ENCODE peak calls at places on chromosomes 1 and 21, in nine cellular contexts. One of them, this sample, is unnamed.

GRCh38 chr1:232868793-232869491 is 63.7 kb downstream of the MAP10 start:
- DNase-seq in upper lobe of right lung: no peak
- DNase-seq in fibroblast of pulmonary artery: peak
- DNase-seq in heart right ventricle: no peak
- DNase-seq in HFF-Myc: peak
- DNase-seq in AG10803: peak
- DNase-seq in brain microvascular endothelial cell: peak
- DNase-seq in CD8-positive, alpha-beta T cell: no peak
- DNase-seq in adrenal gland: peak
- DNase-seq in this sample: peak

GRCh38 chr1:28437260-28437923 is 67.9 kb downstream of the PHACTR4 start:
- DNase-seq in upper lobe of right lung: no peak
- DNase-seq in fibroblast of pulmonary artery: peak
- DNase-seq in heart right ventricle: no peak
- DNase-seq in HFF-Myc: peak
- DNase-seq in AG10803: peak
- DNase-seq in brain microvascular endothelial cell: peak
- DNase-seq in CD8-positive, alpha-beta T cell: no peak
- DNase-seq in adrenal gland: peak
- DNase-seq in this sample: peak

GRCh38 chr1:160755864-160756616 is 17.0 kb downstream of the SLAMF7 start:
- DNase-seq in upper lobe of right lung: no peak
- DNase-seq in fibroblast of pulmonary artery: no peak
- DNase-seq in heart right ventricle: no peak
- DNase-seq in HFF-Myc: no peak
- DNase-seq in AG10803: no peak
- DNase-seq in brain microvascular endothelial cell: no peak
- DNase-seq in CD8-positive, alpha-beta T cell: no peak
- DNase-seq in adrenal gland: no peak
- DNase-seq in this sample: no peak

GRCh38 chr1:78619446-78619802 is 824 bp upstream of the IFI44L start:
- DNase-seq in upper lobe of right lung: no peak
- DNase-seq in fibroblast of pulmonary artery: no peak
- DNase-seq in heart right ventricle: no peak
- DNase-seq in HFF-Myc: no peak
- DNase-seq in AG10803: peak
- DNase-seq in brain microvascular endothelial cell: peak
- DNase-seq in CD8-positive, alpha-beta T cell: no peak
- DNase-seq in adrenal gland: no peak
- DNase-seq in this sample: no peak

GRCh38 chr1:8078176-8078671 is 52.1 kb upstream of the ERRFI1 start:
- DNase-seq in upper lobe of right lung: no peak
- DNase-seq in fibroblast of pulmonary artery: peak
- DNase-seq in heart right ventricle: no peak
- DNase-seq in HFF-Myc: no peak
- DNase-seq in AG10803: peak
- DNase-seq in brain microvascular endothelial cell: peak
- DNase-seq in CD8-positive, alpha-beta T cell: no peak
- DNase-seq in adrenal gland: peak
- DNase-seq in this sample: no peak

GRCh38 chr1:15883326-15883725 is 35.8 kb downstream of the SPEN start:
- DNase-seq in upper lobe of right lung: no peak
- DNase-seq in fibroblast of pulmonary artery: no peak
- DNase-seq in heart right ventricle: no peak
- DNase-seq in HFF-Myc: no peak
- DNase-seq in AG10803: peak
- DNase-seq in brain microvascular endothelial cell: no peak
- DNase-seq in CD8-positive, alpha-beta T cell: no peak
- DNase-seq in adrenal gland: no peak
- DNase-seq in this sample: no peak

GRCh38 chr1:109050228-109050995 is 8.5 kb upstream of the WDR47 start:
- DNase-seq in upper lobe of right lung: no peak
- DNase-seq in fibroblast of pulmonary artery: no peak
- DNase-seq in heart right ventricle: no peak
- DNase-seq in HFF-Myc: no peak
- DNase-seq in AG10803: no peak
- DNase-seq in brain microvascular endothelial cell: no peak
- DNase-seq in CD8-positive, alpha-beta T cell: no peak
- DNase-seq in adrenal gland: no peak
- DNase-seq in this sample: no peak

GRCh38 chr1:165109013-165109412 is 247.5 kb downstream of the LMX1A start:
- DNase-seq in upper lobe of right lung: no peak
- DNase-seq in fibroblast of pulmonary artery: no peak
- DNase-seq in heart right ventricle: no peak
- DNase-seq in HFF-Myc: no peak
- DNase-seq in AG10803: no peak
- DNase-seq in brain microvascular endothelial cell: no peak
- DNase-seq in CD8-positive, alpha-beta T cell: no peak
- DNase-seq in adrenal gland: no peak
- DNase-seq in this sample: no peak

GRCh38 chr1:92698932-92699331 is 86.0 kb downstream of the EVI5 start:
- DNase-seq in upper lobe of right lung: no peak
- DNase-seq in fibroblast of pulmonary artery: no peak
- DNase-seq in heart right ventricle: no peak
- DNase-seq in HFF-Myc: no peak
- DNase-seq in AG10803: no peak
- DNase-seq in brain microvascular endothelial cell: no peak
- DNase-seq in CD8-positive, alpha-beta T cell: no peak
- DNase-seq in adrenal gland: no peak
- DNase-seq in this sample: no peak

GRCh38 chr1:151905070-151905442 is 4.3 kb downstream of the THEM4 start:
- DNase-seq in upper lobe of right lung: no peak
- DNase-seq in fibroblast of pulmonary artery: peak
- DNase-seq in heart right ventricle: peak
- DNase-seq in HFF-Myc: no peak
- DNase-seq in AG10803: no peak
- DNase-seq in brain microvascular endothelial cell: peak
- DNase-seq in CD8-positive, alpha-beta T cell: peak
- DNase-seq in adrenal gland: no peak
- DNase-seq in this sample: no peak

GRCh38 chr1:80392529-80392928 is 1386.0 kb upstream of the ADGRL4 start:
- DNase-seq in upper lobe of right lung: no peak
- DNase-seq in fibroblast of pulmonary artery: peak
- DNase-seq in heart right ventricle: no peak
- DNase-seq in HFF-Myc: no peak
- DNase-seq in AG10803: no peak
- DNase-seq in brain microvascular endothelial cell: peak
- DNase-seq in CD8-positive, alpha-beta T cell: no peak
- DNase-seq in adrenal gland: no peak
- DNase-seq in this sample: no peak

GRCh38 chr1:75722966-75723365 is 1.5 kb upstream of the ACADM start:
- DNase-seq in upper lobe of right lung: no peak
- DNase-seq in fibroblast of pulmonary artery: no peak
- DNase-seq in heart right ventricle: no peak
- DNase-seq in HFF-Myc: no peak
- DNase-seq in AG10803: no peak
- DNase-seq in brain microvascular endothelial cell: no peak
- DNase-seq in CD8-positive, alpha-beta T cell: no peak
- DNase-seq in adrenal gland: no peak
- DNase-seq in this sample: no peak

GRCh38 chr1:17258116-17258757 is 9.3 kb downstream of the PADI3 start:
- DNase-seq in upper lobe of right lung: no peak
- DNase-seq in fibroblast of pulmonary artery: no peak
- DNase-seq in heart right ventricle: no peak
- DNase-seq in HFF-Myc: peak
- DNase-seq in AG10803: peak
- DNase-seq in brain microvascular endothelial cell: no peak
- DNase-seq in CD8-positive, alpha-beta T cell: no peak
- DNase-seq in adrenal gland: no peak
- DNase-seq in this sample: no peak

GRCh38 chr21:33069994-33070811 is at the start of gene OLIG1:
- DNase-seq in upper lobe of right lung: peak
- DNase-seq in fibroblast of pulmonary artery: peak
- DNase-seq in heart right ventricle: peak
- DNase-seq in HFF-Myc: no peak
- DNase-seq in AG10803: peak
- DNase-seq in brain microvascular endothelial cell: no peak
- DNase-seq in CD8-positive, alpha-beta T cell: no peak
- DNase-seq in adrenal gland: no peak
- DNase-seq in this sample: no peak

GRCh38 chr1:203006948-203007871 is at the start of gene TMEM183A:
- DNase-seq in upper lobe of right lung: peak
- DNase-seq in fibroblast of pulmonary artery: peak
- DNase-seq in heart right ventricle: peak
- DNase-seq in HFF-Myc: peak
- DNase-seq in AG10803: peak
- DNase-seq in brain microvascular endothelial cell: peak
- DNase-seq in CD8-positive, alpha-beta T cell: peak
- DNase-seq in adrenal gland: peak
- DNase-seq in this sample: peak
- H3K4me3 ChIP-seq in upper lobe of right lung: peak
- H3K4me3 ChIP-seq in fibroblast of pulmonary artery: peak
- H3K4me3 ChIP-seq in heart right ventricle: peak
- H3K4me3 ChIP-seq in HFF-Myc: peak
- H3K4me3 ChIP-seq in AG10803: peak
- H3K4me3 ChIP-seq in brain microvascular endothelial cell: peak
- H3K4me3 ChIP-seq in CD8-positive, alpha-beta T cell: peak
- H3K4me3 ChIP-seq in adrenal gland: peak
- H3K4me3 ChIP-seq in this sample: peak

GRCh38 chr21:17901458-17902092 is 82.4 kb upstream of the C21orf91 start:
- DNase-seq in upper lobe of right lung: no peak
- DNase-seq in fibroblast of pulmonary artery: no peak
- DNase-seq in heart right ventricle: no peak
- DNase-seq in HFF-Myc: no peak
- DNase-seq in AG10803: peak
- DNase-seq in brain microvascular endothelial cell: no peak
- DNase-seq in CD8-positive, alpha-beta T cell: no peak
- DNase-seq in adrenal gland: no peak
- DNase-seq in this sample: no peak

GRCh38 chr21:17903929-17904639 is 84.9 kb upstream of the C21orf91 start:
- DNase-seq in upper lobe of right lung: no peak
- DNase-seq in fibroblast of pulmonary artery: no peak
- DNase-seq in heart right ventricle: no peak
- DNase-seq in HFF-Myc: no peak
- DNase-seq in AG10803: peak
- DNase-seq in brain microvascular endothelial cell: no peak
- DNase-seq in CD8-positive, alpha-beta T cell: no peak
- DNase-seq in adrenal gland: no peak
- DNase-seq in this sample: no peak

GRCh38 chr21:17900281-17900989 is 81.3 kb upstream of the C21orf91 start:
- DNase-seq in upper lobe of right lung: no peak
- DNase-seq in fibroblast of pulmonary artery: no peak
- DNase-seq in heart right ventricle: peak
- DNase-seq in HFF-Myc: no peak
- DNase-seq in AG10803: no peak
- DNase-seq in brain microvascular endothelial cell: no peak
- DNase-seq in CD8-positive, alpha-beta T cell: no peak
- DNase-seq in adrenal gland: no peak
- DNase-seq in this sample: no peak

GRCh38 chr21:17900990-17901385 is 81.8 kb upstream of the C21orf91 start:
- DNase-seq in upper lobe of right lung: no peak
- DNase-seq in fibroblast of pulmonary artery: no peak
- DNase-seq in heart right ventricle: peak
- DNase-seq in HFF-Myc: no peak
- DNase-seq in AG10803: no peak
- DNase-seq in brain microvascular endothelial cell: no peak
- DNase-seq in CD8-positive, alpha-beta T cell: no peak
- DNase-seq in adrenal gland: no peak
- DNase-seq in this sample: no peak

GRCh38 chr21:17903029-17903806 is 84.1 kb upstream of the C21orf91 start:
- DNase-seq in upper lobe of right lung: no peak
- DNase-seq in fibroblast of pulmonary artery: peak
- DNase-seq in heart right ventricle: no peak
- DNase-seq in HFF-Myc: no peak
- DNase-seq in AG10803: peak
- DNase-seq in brain microvascular endothelial cell: no peak
- DNase-seq in CD8-positive, alpha-beta T cell: no peak
- DNase-seq in adrenal gland: no peak
- DNase-seq in this sample: no peak
- TF ChIP-seq CTCF in upper lobe of right lung: peak
- TF ChIP-seq CTCF in fibroblast of pulmonary artery: no peak
- TF ChIP-seq CTCF in heart right ventricle: peak
- TF ChIP-seq CTCF in HFF-Myc: no peak
- TF ChIP-seq CTCF in AG10803: peak
- TF ChIP-seq CTCF in brain microvascular endothelial cell: no peak
- TF ChIP-seq CTCF in CD8-positive, alpha-beta T cell: peak
- TF ChIP-seq CTCF in adrenal gland: peak
- TF ChIP-seq CTCF in this sample: no peak

GRCh38 chr1:93909146-93910050 is at the start of gene GCLM:
- DNase-seq in upper lobe of right lung: peak
- DNase-seq in fibroblast of pulmonary artery: peak
- DNase-seq in heart right ventricle: peak
- DNase-seq in HFF-Myc: peak
- DNase-seq in AG10803: peak
- DNase-seq in brain microvascular endothelial cell: peak
- DNase-seq in CD8-positive, alpha-beta T cell: peak
- DNase-seq in adrenal gland: peak
- DNase-seq in this sample: peak

GRCh38 chr1:93906480-93906879 is 2.8 kb downstream of the GCLM start:
- DNase-seq in upper lobe of right lung: no peak
- DNase-seq in fibroblast of pulmonary artery: no peak
- DNase-seq in heart right ventricle: no peak
- DNase-seq in HFF-Myc: no peak
- DNase-seq in AG10803: no peak
- DNase-seq in brain microvascular endothelial cell: no peak
- DNase-seq in CD8-positive, alpha-beta T cell: no peak
- DNase-seq in adrenal gland: no peak
- DNase-seq in this sample: no peak

GRCh38 chr1:93907718-93908117 is 1.5 kb downstream of the GCLM start:
- DNase-seq in upper lobe of right lung: no peak
- DNase-seq in fibroblast of pulmonary artery: peak
- DNase-seq in heart right ventricle: peak
- DNase-seq in HFF-Myc: peak
- DNase-seq in AG10803: peak
- DNase-seq in brain microvascular endothelial cell: peak
- DNase-seq in CD8-positive, alpha-beta T cell: no peak
- DNase-seq in adrenal gland: peak
- DNase-seq in this sample: no peak

GRCh38 chr1:93908394-93909145 is 660 bp downstream of the GCLM start:
- DNase-seq in upper lobe of right lung: peak
- DNase-seq in fibroblast of pulmonary artery: no peak
- DNase-seq in heart right ventricle: peak
- DNase-seq in HFF-Myc: no peak
- DNase-seq in AG10803: no peak
- DNase-seq in brain microvascular endothelial cell: no peak
- DNase-seq in CD8-positive, alpha-beta T cell: peak
- DNase-seq in adrenal gland: peak
- DNase-seq in this sample: no peak

DNA sequence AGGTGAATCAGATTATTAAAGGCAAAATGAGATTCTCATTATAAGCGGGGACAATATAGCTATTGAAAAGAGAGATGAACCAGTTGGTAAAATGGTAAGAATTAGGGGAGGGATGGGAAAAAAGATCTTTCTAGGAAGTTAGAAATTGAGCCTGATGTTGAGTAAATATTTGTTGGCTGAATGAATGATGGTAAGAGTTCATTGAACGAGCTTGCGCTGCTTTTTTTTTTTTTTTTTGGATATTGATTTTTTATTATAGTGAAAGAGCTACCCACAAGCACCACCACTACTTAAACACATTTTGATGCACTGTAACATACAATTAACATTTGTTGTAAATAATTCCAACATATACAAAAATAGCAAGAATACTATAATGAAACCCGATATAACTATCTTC is 1.1 kb upstream of the GCLM start:
- DNase-seq in upper lobe of right lung: no peak
- DNase-seq in fibroblast of pulmonary artery: no peak
- DNase-seq in heart right ventricle: no peak
- DNase-seq in HFF-Myc: no peak
- DNase-seq in AG10803: no peak
- DNase-seq in brain microvascular endothelial cell: no peak
- DNase-seq in CD8-positive, alpha-beta T cell: no peak
- DNase-seq in adrenal gland: no peak
- DNase-seq in this sample: no peak
- H3K4me3 ChIP-seq in upper lobe of right lung: no peak
- H3K4me3 ChIP-seq in fibroblast of pulmonary artery: no peak
- H3K4me3 ChIP-seq in heart right ventricle: no peak
- H3K4me3 ChIP-seq in HFF-Myc: no peak
- H3K4me3 ChIP-seq in AG10803: no peak
- H3K4me3 ChIP-seq in brain microvascular endothelial cell: no peak
- H3K4me3 ChIP-seq in CD8-positive, alpha-beta T cell: no peak
- H3K4me3 ChIP-seq in adrenal gland: no peak
- H3K4me3 ChIP-seq in this sample: no peak

GRCh38 chr21:15034126-15034848 is 30.5 kb downstream of the NRIP1 start:
- DNase-seq in upper lobe of right lung: no peak
- DNase-seq in fibroblast of pulmonary artery: peak
- DNase-seq in heart right ventricle: no peak
- DNase-seq in HFF-Myc: peak
- DNase-seq in AG10803: peak
- DNase-seq in brain microvascular endothelial cell: no peak
- DNase-seq in CD8-positive, alpha-beta T cell: no peak
- DNase-seq in adrenal gland: no peak
- DNase-seq in this sample: no peak
- TF ChIP-seq CTCF in upper lobe of right lung: no peak
- TF ChIP-seq CTCF in fibroblast of pulmonary artery: no peak
- TF ChIP-seq CTCF in heart right ventricle: no peak
- TF ChIP-seq CTCF in HFF-Myc: no peak
- TF ChIP-seq CTCF in AG10803: no peak
- TF ChIP-seq CTCF in brain microvascular endothelial cell: no peak
- TF ChIP-seq CTCF in CD8-positive, alpha-beta T cell: no peak
- TF ChIP-seq CTCF in adrenal gland: no peak
- TF ChIP-seq CTCF in this sample: no peak